ENCODE peak calls at places on chromosomes 13 and 19, in seven cellular contexts. R is activated CD8-positive, alpha-beta memory T cell treated with anti-CD3 and anti-CD28 coated beads for 1 hour; O is K562; F is stimulated activated CD4-positive, alpha-beta T cell treated with anti-CD3 and anti-CD28 coated beads, Interleukin-4, amount 100 ng/mL, for 48 hours; U is germinal center; V is AG04449; Z is LHCN-M2. H is an unnamed sample.

GRCh38 chr13:102799544-102800144 is 725 bp downstream of the BIVM start:
- DNase-seq in R (no peak), O (peak; percentile 15), F (no peak), U (peak; percentile 15), V (no peak), Z (no peak), H (no peak)

GRCh38 chr19:57664269-57665127 is 4.2 kb upstream of the ZSCAN4 start:
- DNase-seq in R (no peak), O (peak; percentile 65), F (no peak), U (peak; percentile 21), V (no peak), Z (peak; percentile 64), H (peak; percentile 48)

GRCh38 chr19:42370068-42370520 is 20.0 kb downstream of the CNFN start:
- DNase-seq in R (no peak), O (no peak), F (no peak), U (no peak), V (no peak), Z (peak; percentile 66), H (no peak)

GRCh38 chr13:43057653-43058317 is 34.4 kb downstream of the DNAJC15 start:
- DNase-seq in R (peak; percentile 8), O (no peak), F (no peak), U (no peak), V (no peak), Z (peak; percentile 48), H (no peak)

GRCh38 chr19:11252665-11253355 is 9.5 kb downstream of the DOCK6 start:
- DNase-seq in R (no peak), O (no peak), F (no peak), U (no peak), V (no peak), Z (no peak), H (no peak)

GRCh38 chr13:77687799-77688198 is 9.7 kb upstream of the SLAIN1 start:
- DNase-seq in R (no peak), O (no peak), F (no peak), U (no peak), V (no peak), Z (no peak), H (no peak)

GRCh38 chr13:37929308-37929707 is 59.7 kb upstream of the TRPC4 start:
- DNase-seq in R (no peak), O (no peak), F (no peak), U (no peak), V (no peak), Z (no peak), H (no peak)

GRCh38 chr13:60627071-60627686 is 230.2 kb downstream of the TDRD3 start:
- DNase-seq in R (no peak), O (peak; percentile 32), F (no peak), U (peak; percentile 2), V (no peak), Z (peak; percentile 21), H (peak; percentile 49)

GRCh38 chr13:112771877-112772538 is 82.2 kb downstream of the ATP11A start:
- DNase-seq in R (no peak), O (no peak), F (no peak), U (no peak), V (no peak), Z (no peak), H (no peak)

GRCh38 chr19:2043269-2043641 is 7.8 kb downstream of the MKNK2 start:
- DNase-seq in R (no peak), O (no peak), F (no peak), U (no peak), V (no peak), Z (no peak), H (no peak)

GRCh38 chr13:42318570-42318969 is 46.6 kb downstream of the AKAP11 start:
- DNase-seq in R (no peak), O (no peak), F (no peak), U (no peak), V (no peak), Z (no peak), H (no peak)

GRCh38 chr13:39581177-39581576 is 21.8 kb downstream of the LHFPL6 start:
- DNase-seq in R (no peak), O (no peak), F (no peak), U (no peak), V (no peak), Z (no peak), H (no peak)

GRCh38 chr19:1707240-1707639 is 46.1 kb upstream of the ONECUT3 start:
- DNase-seq in R (no peak), O (no peak), F (no peak), U (no peak), V (no peak), Z (no peak), H (no peak)